ENCODE peak calls at places on chromosomes 5 and 9, in nine cellular contexts. F is B cell; I is HTR-8/SVneo; E is iris pigment epithelial cell; H is stimulated activated CD8-positive, alpha-beta memory T cell treated with anti-CD3 and anti-CD28 coated beads, Interleukin-2, amount 100 ng/mL, for 1 hour; P is AG08395; Y is putamen; K is breast epithelium; G is activated T-helper 2 cell treated with anti-CD3 and anti-CD28 coated beads, Interferon-gamma antibody, Interleukin-2, Interleukin-4, amounts not matched to agents 10 μg/mL and 5 μg/mL and 100 μg/mL, durations not matched to agents 14 hours and 24 hours and 36 hours. M is an unnamed sample.

GRCh38 chr9:127417130-127418036 is 6.8 kb upstream of the ZNF79 start:
- DNase-seq in F (no peak), I (no peak), E (peak), H (no peak), P (peak), Y (no peak), K (peak), G (no peak), M (no peak)

GRCh38 chr5:127518319-127518621 is 830 bp downstream of the PRRC1 start:
- DNase-seq in F (peak), I (no peak), E (peak), H (no peak), P (no peak), Y (no peak), K (no peak), G (no peak), M (no peak)

GRCh38 chr9:103714992-103715391 is 379.1 kb upstream of the SMC2 start:
- DNase-seq in F (no peak), I (no peak), E (no peak), H (no peak), P (no peak), Y (no peak), K (no peak), G (no peak), M (no peak)

GRCh38 chr5:56838409-56839039 is 23.2 kb downstream of the MAP3K1 start:
- DNase-seq in F (no peak), I (no peak), E (peak), H (no peak), P (peak), Y (peak), K (no peak), G (no peak), M (peak)

GRCh38 chr5:59124983-59125960 is 542.4 kb downstream of the RAB3C start:
- DNase-seq in F (no peak), I (no peak), E (peak), H (no peak), P (no peak), Y (no peak), K (no peak), G (no peak), M (no peak)

GRCh38 chr9:108521063-108521462 is 334.7 kb downstream of the ACTL7B start:
- DNase-seq in F (no peak), I (no peak), E (peak), H (no peak), P (peak), Y (no peak), K (no peak), G (no peak), M (no peak)

GRCh38 chr5:7728076-7728475 is 122.9 kb downstream of the CFAP90 start:
- DNase-seq in F (no peak), I (no peak), E (no peak), H (no peak), P (no peak), Y (no peak), K (no peak), G (no peak), M (no peak)

GRCh38 chr9:98318834-98319478 is 63.5 kb upstream of the TBC1D2 start:
- DNase-seq in F (no peak), I (no peak), E (peak), H (no peak), P (peak), Y (no peak), K (no peak), G (no peak), M (no peak)

GRCh38 chr5:67639311-67639710 is 442.7 kb upstream of the CD180 start:
- DNase-seq in F (no peak), I (no peak), E (no peak), H (no peak), P (peak), Y (no peak), K (no peak), G (no peak), M (no peak)

GRCh38 chr9:84775056-84775648 is 105.6 kb downstream of the NTRK2 start:
- DNase-seq in F (no peak), I (no peak), E (no peak), H (no peak), P (no peak), Y (no peak), K (no peak), G (no peak), M (no peak)

GRCh38 chr9:77149879-77150278 is 27.5 kb upstream of the VPS13A start:
- DNase-seq in F (no peak), I (no peak), E (no peak), H (no peak), P (no peak), Y (no peak), K (no peak), G (no peak), M (no peak)

GRCh38 chr9:89702401-89702800 is 97.6 kb downstream of the GADD45G start:
- DNase-seq in F (no peak), I (no peak), E (no peak), H (no peak), P (no peak), Y (no peak), K (no peak), G (no peak), M (no peak)

GRCh38 chr5:56454219-56454862 is 221.2 kb upstream of the ANKRD55 start:
- DNase-seq in F (no peak), I (no peak), E (no peak), H (no peak), P (no peak), Y (no peak), K (no peak), G (no peak), M (no peak)

GRCh38 chr5:10599828-10600227 is 36.0 kb downstream of the ANKRD33B start:
- DNase-seq in F (no peak), I (no peak), E (peak), H (no peak), P (peak), Y (no peak), K (no peak), G (no peak), M (no peak)

GRCh38 chr5:31809037-31809910 is 170.3 kb downstream of the PDZD2 start:
- DNase-seq in F (no peak), I (peak), E (peak), H (no peak), P (peak), Y (peak), K (peak), G (no peak), M (peak)

GRCh38 chr5:19701731-19702130 is 286.3 kb downstream of the CDH18 start:
- DNase-seq in F (no peak), I (no peak), E (no peak), H (no peak), P (no peak), Y (no peak), K (no peak), G (no peak), M (no peak)

GRCh38 chr9:34513567-34514214 is 9.1 kb downstream of the ENHO start:
- DNase-seq in F (no peak), I (no peak), E (no peak), H (no peak), P (peak), Y (peak), K (no peak), G (no peak), M (no peak)

GRCh38 chr9:34413229-34413852 is 36.6 kb upstream of the MYORG start:
- DNase-seq in F (no peak), I (peak), E (peak), H (no peak), P (peak), Y (peak), K (no peak), G (peak), M (no peak)

GRCh38 chr5:158393457-158393856 is 534.5 kb upstream of the CLINT1 start:
- DNase-seq in F (no peak), I (no peak), E (no peak), H (no peak), P (no peak), Y (no peak), K (no peak), G (no peak), M (no peak)

GRCh38 chr9:12740845-12741244 is 34.0 kb upstream of the LURAP1L start:
- DNase-seq in F (no peak), I (no peak), E (peak), H (no peak), P (no peak), Y (no peak), K (no peak), G (no peak), M (no peak)

GRCh38 chr5:103624035-103624461 is 61.5 kb upstream of the NUDT12 start:
- DNase-seq in F (no peak), I (no peak), E (peak), H (no peak), P (no peak), Y (no peak), K (no peak), G (no peak), M (peak)

GRCh38 chr5:64615895-64616294 is 74.4 kb upstream of the SHISAL2B start:
- DNase-seq in F (no peak), I (no peak), E (no peak), H (no peak), P (no peak), Y (no peak), K (no peak), G (no peak), M (no peak)

GRCh38 chr5:177440211-177440989 is 6.2 kb upstream of the PRR7 start:
- DNase-seq in F (no peak), I (no peak), E (no peak), H (no peak), P (no peak), Y (no peak), K (no peak), G (no peak), M (no peak)

GRCh38 chr9:117887383-117887782 is 183.2 kb downstream of the TLR4 start:
- DNase-seq in F (no peak), I (no peak), E (peak), H (no peak), P (no peak), Y (no peak), K (no peak), G (no peak), M (no peak)

GRCh38 chr9:76321185-76321828 is 72.9 kb downstream of the RFK start:
- DNase-seq in F (no peak), I (peak), E (peak), H (no peak), P (peak), Y (no peak), K (no peak), G (no peak), M (no peak)

GRCh38 chr9:131530930-131531832 is at the start of gene UCK1:
- DNase-seq in F (peak), I (peak), E (peak), H (peak), P (peak), Y (peak), K (peak), G (peak), M (peak)

GRCh38 chr5:137347865-137348264 is 151.3 kb downstream of the SPOCK1 start:
- DNase-seq in F (no peak), I (no peak), E (no peak), H (no peak), P (no peak), Y (no peak), K (no peak), G (no peak), M (no peak)

GRCh38 chr9:114098021-114098659 is 952 bp downstream of the KIF12 start:
- DNase-seq in F (peak), I (no peak), E (no peak), H (no peak), P (no peak), Y (no peak), K (no peak), G (no peak), M (no peak)

GRCh38 chr5:137146402-137146889 is 352.7 kb downstream of the SPOCK1 start:
- DNase-seq in F (no peak), I (peak), E (peak), H (no peak), P (peak), Y (peak), K (no peak), G (no peak), M (peak)

GRCh38 chr9:109640232-109641078 is 139.5 kb upstream of the PALM2AKAP2 start:
- DNase-seq in F (no peak), I (peak), E (peak), H (no peak), P (peak), Y (peak), K (no peak), G (no peak), M (no peak)

GRCh38 chr5:71770381-71770780 is 51.3 kb downstream of the CARTPT start:
- DNase-seq in F (no peak), I (no peak), E (no peak), H (no peak), P (no peak), Y (no peak), K (no peak), G (no peak), M (no peak)

GRCh38 chr9:4762889-4763521 is 22.0 kb upstream of the AK3 start:
- DNase-seq in F (peak), I (no peak), E (peak), H (no peak), P (no peak), Y (peak), K (no peak), G (no peak), M (no peak)

GRCh38 chr5:56142233-56142619 is 90.9 kb downstream of the ANKRD55 start:
- DNase-seq in F (no peak), I (no peak), E (no peak), H (no peak), P (no peak), Y (no peak), K (no peak), G (no peak), M (no peak)

GRCh38 chr5:170226661-170227060 is 6.1 kb upstream of the C5orf58 start:
- DNase-seq in F (no peak), I (no peak), E (no peak), H (no peak), P (no peak), Y (no peak), K (no peak), G (no peak), M (no peak)

GRCh38 chr9:136662656-136663310 is at the start of gene EGFL7:
- DNase-seq in F (no peak), I (no peak), E (no peak), H (no peak), P (no peak), Y (no peak), K (no peak), G (no peak), M (no peak)

GRCh38 chr9:37920471-37921167 is 16.7 kb upstream of the SLC25A51 start:
- DNase-seq in F (no peak), I (no peak), E (no peak), H (no peak), P (no peak), Y (no peak), K (no peak), G (no peak), M (no peak)

GRCh38 chr5:151406322-151406947 is 41.0 kb upstream of the SLC36A1 start:
- DNase-seq in F (no peak), I (peak), E (peak), H (no peak), P (peak), Y (no peak), K (no peak), G (no peak), M (no peak)

GRCh38 chr5:160064441-160064840 is 54.8 kb downstream of the PWWP2A start:
- DNase-seq in F (no peak), I (no peak), E (no peak), H (no peak), P (no peak), Y (no peak), K (no peak), G (no peak), M (no peak)